ENCODE peak calls at places on chromosomes 11 and 22, in five cellular contexts. U, D, O, Z and A are unnamed samples.
A peak's percentile ranks its signal among the peaks of the same experiment; 100 is the strongest.

GRCh38 chr11:110086892-110087309 is 6.3 kb upstream of the ZC3H12C start:
- DNase-seq in Z (no peak), D (no peak), O (peak; percentile 47), U (peak; percentile 87), A (no peak)

GRCh38 chr11:44708063-44708462 is 18.7 kb upstream of the TSPAN18 start:
- DNase-seq in O (no peak), Z (no peak), U (peak; percentile 74), D (peak; percentile 58), A (no peak)

GRCh38 chr22:27551402-27551801 is 250.2 kb downstream of the MN1 start:
- DNase-seq in D (no peak), Z (no peak), O (no peak), U (no peak), A (no peak)

GRCh38 chr11:119525180-119525854 is 102.3 kb upstream of the THY1 start:
- DNase-seq in U (no peak), Z (no peak), D (peak; percentile 34), O (no peak), A (no peak)

GRCh38 chr11:46296520-46297448 is 19.3 kb downstream of the CREB3L1 start:
- DNase-seq in Z (peak; percentile 84), D (no peak), U (peak; percentile 97), O (no peak), A (no peak)

GRCh38 chr22:27309713-27310112 is 491.8 kb downstream of the MN1 start:
- DNase-seq in U (no peak), Z (no peak), D (no peak), O (no peak), A (no peak)

GRCh38 chr22:23218867-23219251 is 38.5 kb downstream of the BCR start:
- DNase-seq in O (peak; percentile 76), U (peak; percentile 71), D (peak; percentile 93), Z (no peak), A (no peak)

GRCh38 chr11:129489254-129489653 is 113.6 kb downstream of the BARX2 start:
- DNase-seq in D (no peak), U (no peak), O (no peak), Z (no peak), A (no peak)

GRCh38 chr11:2462986-2463765 is 18.4 kb downstream of the KCNQ1 start:
- DNase-seq in U (no peak), Z (no peak), D (peak; percentile 90), O (peak; percentile 88), A (peak; percentile 23)

GRCh38 chr22:42214625-42215415 is 55.6 kb downstream of the TCF20 start:
- DNase-seq in U (no peak), D (no peak), O (no peak), Z (peak; percentile 16), A (no peak)

GRCh38 chr11:120482149-120482548 is 29.4 kb upstream of the GRIK4 start:
- DNase-seq in O (no peak), Z (no peak), U (peak; percentile 5), D (no peak), A (no peak)

GRCh38 chr22:27170491-27170890 is 513.1 kb downstream of the MIAT start:
- DNase-seq in D (no peak), U (peak; percentile 91), O (no peak), Z (peak; percentile 54), A (no peak)

GRCh38 chr22:46250035-46250782 is at the start of gene CDPF1:
- DNase-seq in U (peak; percentile 87), O (peak; percentile 93), Z (peak; percentile 82), D (peak; percentile 99), A (peak; percentile 87)
- TF ChIP-seq CTCF in U (no peak), O (no peak), Z (no peak), D (no peak), A (no peak)

GRCh38 chr22:19706661-19707151 is 7.6 kb upstream of the SEPTIN5 start:
- DNase-seq in Z (no peak), U (no peak), D (no peak), O (no peak), A (no peak)
- H3K4me3 ChIP-seq in Z (no peak overlapping the region), U (no peak overlapping the region), D (no peak overlapping the region), O (no peak overlapping the region), A (no peak overlapping the region)

GRCh38 chr22:38569972-38570840 is at the start of gene DMC1:
- DNase-seq in D (peak; percentile 97), O (peak; percentile 98), Z (peak; percentile 98), U (peak; percentile 94), A (peak; percentile 93)

GRCh38 chr22:38572065-38572464 is 2.1 kb upstream of the DMC1 start:
- DNase-seq in O (peak; percentile 36), Z (peak; percentile 34), D (no peak), U (peak; percentile 70), A (peak; percentile 28)

GRCh38 chr22:38567531-38568245 is 2.3 kb downstream of the DMC1 start:
- DNase-seq in D (no peak), O (no peak), Z (no peak), U (no peak), A (no peak)

GRCh38 chr22:38569181-38569971 is 607 bp downstream of the DMC1 start:
- DNase-seq in D (peak; percentile 79), U (no peak), O (no peak), Z (no peak), A (no peak)

DNA sequence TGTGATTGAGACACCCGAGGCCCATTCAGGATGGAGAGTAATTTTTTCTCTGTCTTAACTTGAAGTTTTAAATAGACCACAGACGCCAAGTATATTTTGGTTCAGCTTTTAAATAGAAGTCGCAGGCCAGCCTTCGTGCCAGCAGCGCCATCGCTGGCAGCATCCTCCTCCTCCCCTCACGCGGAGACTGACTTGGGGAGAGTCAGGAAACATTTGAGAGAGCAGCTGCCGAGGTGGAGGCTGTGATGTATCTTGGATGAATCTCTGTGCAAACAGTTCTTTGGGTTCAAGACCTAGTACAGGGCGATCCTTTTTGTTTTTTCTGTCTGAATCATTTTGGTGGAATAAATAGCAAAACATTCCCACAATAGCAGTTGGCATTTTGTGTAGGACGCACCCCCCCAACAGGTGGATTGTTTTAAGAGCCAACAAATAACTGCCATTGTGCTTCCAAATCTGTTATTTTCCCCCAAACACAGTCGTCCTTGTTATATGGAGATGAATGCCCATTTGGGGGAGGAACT is 920 bp upstream of the DMC1 start:
- DNase-seq in O (peak; percentile 48), D (peak; percentile 78), U (no peak), Z (no peak), A (peak; percentile 25)
- TF ChIP-seq CTCF in O (no peak), D (no peak), U (peak; percentile 11), Z (no peak), A (no peak)

GRCh38 chr11:77175869-77176539 is 48.0 kb downstream of the MYO7A start:
- DNase-seq in D (peak; percentile 86), U (no peak), O (no peak), Z (no peak), A (no peak)
- H3K4me3 ChIP-seq in D (no peak overlapping the region), U (no peak overlapping the region), O (no peak overlapping the region), Z (no peak overlapping the region), A (no peak overlapping the region)

GRCh38 chr22:45499746-45500145 is 2.9 kb upstream of the FBLN1 start:
- DNase-seq in O (no peak), D (no peak), U (no peak), Z (peak; percentile 64), A (no peak)

GRCh38 chr22:45503071-45503815 is 560 bp downstream of the FBLN1 start:
- DNase-seq in U (no peak), D (no peak), O (no peak), Z (no peak), A (no peak)

GRCh38 chr22:45503816-45504702 is 1.4 kb downstream of the FBLN1 start:
- DNase-seq in O (no peak), Z (no peak), U (peak; percentile 67), D (no peak), A (no peak)

GRCh38 chr22:45504703-45505341 is 2.1 kb downstream of the FBLN1 start:
- DNase-seq in Z (no peak), D (no peak), U (peak; percentile 81), O (no peak), A (no peak)

GRCh38 chr22:45502215-45503070 is at the start of gene FBLN1:
- DNase-seq in U (peak; percentile 55), Z (peak; percentile 70), O (no peak), D (no peak), A (no peak)
- TF ChIP-seq CTCF in U (peak; percentile 17), Z (peak; percentile 27), O (no peak), D (no peak), A (peak; percentile 39)

GRCh38 chr11:75097173-75097557 is 489 bp upstream of the OR2AT4 start:
- DNase-seq in D (no peak), O (no peak), Z (no peak), U (no peak), A (no peak)

GRCh38 chr11:75101424-75102128 is 4.9 kb upstream of the OR2AT4 start:
- DNase-seq in Z (no peak), D (no peak), O (no peak), U (no peak), A (no peak)

GRCh38 chr11:75103380-75104026 is 6.8 kb upstream of the OR2AT4 start:
- DNase-seq in U (peak; percentile 46), Z (no peak), O (no peak), D (no peak), A (no peak)

GRCh38 chr11:75099635-75100034 is 3.0 kb upstream of the OR2AT4 start:
- DNase-seq in O (no peak), U (no peak), Z (no peak), D (no peak), A (no peak)

DNA sequence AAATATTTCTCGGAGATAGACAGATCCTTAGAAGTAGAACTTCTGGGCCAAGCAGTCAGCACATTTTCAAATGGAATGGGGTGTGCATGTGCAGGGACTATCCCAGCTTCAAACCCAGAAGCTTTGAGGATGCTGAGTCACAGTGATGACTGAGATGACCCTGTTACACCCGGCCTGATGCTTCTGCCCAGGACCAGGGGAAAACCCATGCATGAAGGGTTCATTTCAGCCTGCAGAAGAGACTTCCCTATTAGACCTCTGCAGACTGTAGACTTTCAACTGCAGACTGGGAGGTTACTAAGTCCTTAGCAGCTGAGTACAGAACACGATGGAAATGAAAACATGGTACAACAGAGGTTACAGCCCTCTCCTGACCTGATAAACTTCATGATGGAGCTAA is 3.6 kb upstream of the OR2AT4 start:
- DNase-seq in U (peak; percentile 15), O (no peak), Z (no peak), D (no peak), A (no peak)
- H3K4me3 ChIP-seq in U (no peak overlapping the region), O (no peak overlapping the region), Z (no peak overlapping the region), D (no peak overlapping the region), A (no peak overlapping the region)

GRCh38 chr11:706957-707816 is 1.2 kb downstream of the EPS8L2 start:
- DNase-seq in O (peak; percentile 74), Z (no peak), D (no peak), U (no peak), A (peak; percentile 33)
- TF ChIP-seq CTCF in O (no peak), Z (no peak), D (no peak), U (no peak), A (no peak)

GRCh38 chr11:1405186-1406020 is 15.7 kb downstream of the BRSK2 start:
- DNase-seq in Z (no peak), O (no peak), U (no peak), D (no peak), A (no peak)

GRCh38 chr11:1409108-1409851 is 19.5 kb downstream of the BRSK2 start:
- DNase-seq in U (no peak), O (no peak), D (no peak), Z (no peak), A (no peak)

GRCh38 chr11:1408346-1408745 is 18.6 kb downstream of the BRSK2 start:
- DNase-seq in U (no peak), O (no peak), D (no peak), Z (no peak), A (no peak)

GRCh38 chr11:1406571-1407485 is 17.1 kb downstream of the BRSK2 start:
- DNase-seq in U (no peak), O (no peak), D (no peak), Z (no peak), A (no peak)

GRCh38 chr11:1407668-1408067 is 17.9 kb downstream of the BRSK2 start:
- DNase-seq in O (no peak), U (no peak), Z (no peak), D (no peak), A (no peak)
- H3K4me3 ChIP-seq in O (no peak overlapping the region), U (no peak overlapping the region), Z (no peak overlapping the region), D (no peak overlapping the region), A (no peak overlapping the region)